ENCODE peak calls at places on chromosomes 13 and 19, in five cellular contexts. I is A549, K is K562, F is WTC11, A is HepG2. S is an unnamed sample.

GRCh38 chr13:67951431-67951830 is 721.3 kb upstream of the PCDH9 start:
- DNase-seq in A (no peak), I (no peak), K (no peak), F (no peak), S (no peak)

GRCh38 chr13:78816592-78816991 is 157.6 kb upstream of the OBI1 start:
- DNase-seq in I (no peak), K (peak), A (no peak), F (peak), S (no peak)

GRCh38 chr19:30406220-30406944 is 34.2 kb downstream of the ZNF536 start:
- DNase-seq in F (peak), A (peak), I (peak), K (peak), S (no peak)

GRCh38 chr13:108915634-108916497 is 286.5 kb downstream of the MYO16 start:
- DNase-seq in K (peak), A (peak), F (peak), I (peak), S (peak)

GRCh38 chr13:44267966-44268365 is 105.7 kb upstream of the SERP2 start:
- DNase-seq in K (no peak), A (no peak), F (no peak), I (peak), S (no peak)

GRCh38 chr13:112688560-112689497 is 1.0 kb upstream of the ATP11A start:
- DNase-seq in F (peak), A (peak), K (peak), I (no peak), S (no peak)

GRCh38 chr19:52959613-52960295 is 2.9 kb downstream of the ZNF816 start:
- DNase-seq in A (no peak), K (no peak), F (no peak), I (no peak), S (no peak)

GRCh38 chr19:50047686-50048085 is 21.9 kb downstream of the ZNF473 start:
- DNase-seq in I (no peak), K (no peak), A (no peak), F (no peak), S (no peak)

GRCh38 chr13:111661776-111662175 is 341.3 kb downstream of the TEX29 start:
- DNase-seq in A (no peak), K (no peak), I (no peak), F (no peak), S (no peak)

GRCh38 chr19:16876904-16877361 is 11.9 kb upstream of the F2RL3 start:
- DNase-seq in F (no peak), K (no peak), I (no peak), A (no peak), S (no peak)

GRCh38 chr13:63184693-63185092 is 1769.0 kb upstream of the PCDH20 start:
- DNase-seq in K (no peak), A (peak), F (peak), I (peak), S (no peak)

GRCh38 chr13:33441015-33441414 is 155.5 kb upstream of the STARD13 start:
- DNase-seq in K (peak), I (peak), A (peak), F (peak), S (no peak)

GRCh38 chr13:107867701-107868661 is 347.4 kb downstream of the LIG4 start:
- DNase-seq in A (no peak), F (peak), I (peak), K (peak), S (no peak)

GRCh38 chr13:99969368-99969933 is 2.1 kb downstream of the ZIC5 start:
- DNase-seq in I (no peak), F (no peak), A (no peak), K (peak), S (no peak)

GRCh38 chr13:73702419-73703071 is 431.7 kb downstream of the KLF12 start:
- DNase-seq in K (no peak), I (no peak), F (no peak), A (no peak), S (peak)

GRCh38 chr13:74891610-74892009 is 590.4 kb downstream of the TBC1D4 start:
- DNase-seq in I (peak), A (no peak), F (no peak), K (no peak), S (no peak)

GRCh38 chr19:12922959-12923358 is 3.9 kb upstream of the SYCE2 start:
- DNase-seq in F (no peak), A (no peak), I (no peak), K (no peak), S (no peak)

GRCh38 chr13:29428310-29428991 is 167.0 kb downstream of the SLC7A1 start:
- DNase-seq in F (peak), I (no peak), K (no peak), A (no peak), S (no peak)

GRCh38 chr13:37263881-37264280 is 158.4 kb upstream of the CSNK1A1L start:
- DNase-seq in A (no peak), K (no peak), I (no peak), F (peak), S (no peak)

GRCh38 chr13:25330541-25330940 is 29.1 kb downstream of the NUP58 start:
- DNase-seq in F (no peak), A (no peak), K (no peak), I (no peak), S (no peak)

GRCh38 chr19:18438331-18439024 is 545 bp upstream of the ISYNA1 start:
- DNase-seq in I (no peak), K (peak), F (peak), A (peak), S (no peak)

GRCh38 chr19:49120325-49120683 is 960 bp downstream of the PPFIA3 start:
- DNase-seq in A (no peak), I (no peak), K (no peak), F (no peak), S (no peak)

GRCh38 chr13:29474991-29475390 is 120.5 kb downstream of the SLC7A1 start:
- DNase-seq in I (no peak), A (no peak), F (no peak), K (no peak), S (no peak)

GRCh38 chr19:52291781-52292180 is 5.2 kb upstream of the ZNF480 start:
- DNase-seq in F (no peak), A (no peak), K (no peak), I (no peak), S (no peak)

GRCh38 chr19:29478578-29479565 is 46.9 kb upstream of the VSTM2B start:
- DNase-seq in A (peak), F (peak), I (peak), K (peak), S (no peak)

GRCh38 chr13:23159205-23159586 is 21.6 kb upstream of the SGCG start:
- DNase-seq in F (peak), I (peak), A (peak), K (peak), S (no peak)

GRCh38 chr19:19489804-19490204 is 25.5 kb downstream of the TSSK6 start:
- DNase-seq in K (no peak), A (no peak), I (no peak), F (no peak), S (no peak)

GRCh38 chr19:40638327-40638726 is 37.2 kb downstream of the LTBP4 start:
- DNase-seq in K (no peak), A (no peak), F (no peak), I (no peak), S (no peak)

GRCh38 chr13:42997381-42997780 is 5.3 kb upstream of the EPSTI1 start:
- DNase-seq in I (no peak), K (no peak), A (no peak), F (no peak), S (no peak)

GRCh38 chr13:73060251-73061160 is 1.7 kb downstream of the KLF5 start:
- DNase-seq in I (no peak), F (no peak), A (no peak), K (peak), S (no peak)

GRCh38 chr13:45108716-45109706 is 11.3 kb upstream of the GTF2F2 start:
- DNase-seq in F (peak), I (no peak), A (no peak), K (peak), S (peak)

GRCh38 chr13:73602295-73602694 is 531.9 kb downstream of the KLF12 start:
- DNase-seq in K (peak), F (no peak), A (peak), I (no peak), S (no peak)

GRCh38 chr19:20503536-20503935 is 62.0 kb downstream of the ZNF737 start:
- DNase-seq in A (no peak), F (no peak), K (no peak), I (no peak), S (no peak)

GRCh38 chr13:46648166-46648607 is 95.2 kb downstream of the LRCH1 start:
- DNase-seq in A (peak), F (peak), I (peak), K (peak), S (no peak)

GRCh38 chr19:34276614-34277013 is 22.3 kb downstream of the GARRE1 start:
- DNase-seq in I (no peak), K (no peak), F (no peak), A (no peak), S (no peak)

GRCh38 chr13:80556291-80556690 is 215.4 kb upstream of the SPRY2 start:
- DNase-seq in F (no peak), K (peak), I (no peak), A (no peak), S (no peak)

GRCh38 chr13:78604782-78605611 is 1.6 kb upstream of the POU4F1 start:
- DNase-seq in F (peak), A (peak), K (peak), I (peak), S (no peak)

GRCh38 chr19:8423821-8424223 is 10.7 kb downstream of the MARCHF2 start:
- DNase-seq in F (no peak), I (peak), A (peak), K (peak), S (no peak)

GRCh38 chr13:46386996-46387851 is at the start of gene RUBCNL:
- DNase-seq in F (peak), A (no peak), I (peak), K (no peak), S (no peak)

GRCh38 chr13:23778879-23779278 is 110.3 kb downstream of the MIPEP start:
- DNase-seq in I (no peak), K (no peak), F (no peak), A (peak), S (no peak)

DNA sequence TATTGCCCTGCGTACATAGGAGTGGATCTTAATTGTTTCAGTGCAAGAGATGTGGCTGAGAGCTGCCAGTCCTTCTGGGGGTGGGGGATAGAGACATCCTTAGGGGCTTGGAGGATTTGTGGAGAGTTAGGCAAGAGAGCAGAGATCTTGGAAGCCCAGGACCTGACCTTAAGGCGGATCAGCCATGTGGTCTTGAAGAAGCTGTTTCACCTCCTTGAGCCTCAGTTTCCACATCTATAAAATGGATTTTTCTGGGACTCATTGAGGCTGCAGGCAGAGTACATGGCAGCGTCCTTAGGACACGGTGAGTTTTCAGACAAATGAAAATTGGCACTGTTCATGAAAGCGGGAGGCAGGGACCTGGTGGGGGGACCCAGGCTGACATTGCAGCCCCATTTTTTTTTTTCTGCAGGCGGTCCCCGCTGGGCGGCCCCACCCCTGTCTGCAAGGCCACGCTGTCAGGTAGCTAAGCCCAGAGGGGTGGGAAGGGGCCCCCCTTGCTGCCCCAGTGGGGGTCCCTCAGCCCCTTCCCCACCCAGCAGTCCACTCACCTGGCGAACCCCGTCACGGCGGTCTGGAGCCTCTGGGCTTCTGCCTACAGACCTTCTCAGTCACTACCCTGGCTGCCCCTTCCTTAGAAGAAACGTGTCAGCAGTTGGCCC is 30.0 kb downstream of the PDE4A start:
- DNase-seq in F (no peak), I (no peak), A (no peak), K (no peak), S (no peak)
- TF ChIP-seq ESRRA in F (no peak), I (no peak), A (no peak), K (no peak), S (no peak)

GRCh38 chr19:38012944-38013343 is 105.9 kb downstream of the SIPA1L3 start:
- DNase-seq in A (no peak), F (peak), I (no peak), K (no peak), S (no peak)
- TF ChIP-seq ESRRA in A (no peak), F (no peak), I (no peak), K (no peak), S (no peak)

GRCh38 chr13:61664821-61665705 is 249.4 kb upstream of the PCDH20 start:
- DNase-seq in K (no peak), I (peak), A (peak), F (no peak), S (no peak)
- TF ChIP-seq ESRRA in K (no peak), I (no peak), A (peak), F (no peak), S (no peak)

GRCh38 chr13:27273658-27274425 is 3.2 kb downstream of the RASL11A start:
- DNase-seq in F (no peak), A (no peak), I (no peak), K (no peak), S (no peak)
- TF ChIP-seq ESRRA in F (no peak), A (no peak), I (no peak), K (no peak), S (no peak)

GRCh38 chr13:102688306-102688973 is 6.4 kb downstream of the METTL21C start:
- DNase-seq in K (no peak), A (no peak), F (no peak), I (no peak), S (no peak)
- TF ChIP-seq ESRRA in K (no peak), A (no peak), F (no peak), I (no peak), S (no peak)

DNA sequence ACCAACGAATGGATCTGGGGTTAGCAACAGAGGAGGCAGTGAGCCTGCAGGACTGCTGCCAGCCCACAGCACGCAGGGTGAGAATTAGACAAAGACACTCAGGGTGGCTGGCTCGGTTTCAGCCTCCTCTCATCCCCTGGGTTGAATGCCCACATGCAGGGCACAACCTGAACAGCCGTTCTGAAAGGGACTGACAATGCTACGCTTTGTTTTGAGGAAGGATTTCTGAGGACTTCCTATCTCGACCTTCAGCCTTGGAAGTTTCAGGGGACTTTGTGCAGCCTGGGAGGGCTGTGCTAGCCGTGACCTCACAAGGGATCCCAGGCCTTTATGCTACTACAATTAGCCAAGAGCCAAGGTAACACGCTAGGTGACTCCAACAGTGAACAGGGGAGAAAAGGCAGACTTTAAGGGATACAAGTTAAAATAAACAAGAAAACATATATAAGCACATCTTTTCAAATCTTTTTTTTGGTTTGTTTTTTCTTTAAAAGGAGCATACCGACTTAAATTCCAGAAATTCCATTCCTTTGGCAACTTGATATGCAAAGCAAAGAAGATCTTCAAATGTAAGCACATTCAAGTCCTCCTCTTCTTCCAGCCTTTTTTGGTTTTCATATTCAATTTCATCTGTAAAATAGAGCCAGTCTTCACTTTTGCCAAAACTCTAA is 34.5 kb upstream of the URAD start:
- DNase-seq in A (peak), F (peak), I (no peak), K (no peak), S (no peak)
- TF ChIP-seq ESRRA in A (no peak), F (no peak), I (no peak), K (no peak), S (no peak)

GRCh38 chr19:42370667-42371066 is 19.4 kb downstream of the CNFN start:
- DNase-seq in I (no peak), K (no peak), F (no peak), A (no peak), S (no peak)

GRCh38 chr19:42368765-42369164 is 21.3 kb downstream of the CNFN start:
- DNase-seq in I (no peak), K (no peak), F (no peak), A (no peak), S (no peak)

GRCh38 chr19:42368360-42368759 is 21.7 kb downstream of the CNFN start:
- DNase-seq in A (no peak), F (no peak), I (no peak), K (no peak), S (no peak)

GRCh38 chr19:42369433-42370067 is 20.5 kb downstream of the CNFN start:
- DNase-seq in F (no peak), I (no peak), A (no peak), K (no peak), S (no peak)

GRCh38 chr19:42370068-42370520 is 20.0 kb downstream of the CNFN start:
- DNase-seq in A (no peak), I (no peak), F (peak), K (no peak), S (no peak)
- TF ChIP-seq ESRRA in A (no peak), I (no peak), F (no peak), K (no peak), S (no peak)

S was measured in GM12878.